ENCODE peak calls at places on chromosome 2, in five cellular contexts. Q is sigmoid colon, L is GM23338, D is transverse colon, W is HepG2. E is an unnamed sample.

GRCh38 chr2:165113414-165113813 is 90.4 kb downstream of the SCN3A start:
- DNase-seq in Q (no peak), L (no peak), D (no peak), W (no peak), E (no peak)

GRCh38 chr2:69811591-69811990 is 17.9 kb upstream of the GMCL1 start:
- DNase-seq in Q (no peak), L (no peak), D (no peak), W (no peak), E (no peak)

GRCh38 chr2:191800874-191801273 is 46.0 kb downstream of the CAVIN2 start:
- DNase-seq in Q (no peak), L (peak), D (no peak), W (no peak), E (no peak)

GRCh38 chr2:68057658-68058396 is 5.0 kb downstream of the C1D start:
- DNase-seq in Q (no peak), L (peak), D (no peak), W (no peak), E (no peak)

GRCh38 chr2:119011162-119011909 is 69.3 kb downstream of the MARCO start:
- DNase-seq in Q (no peak), L (peak), D (peak), W (peak), E (peak)

GRCh38 chr2:128447538-128447885 is 128.8 kb upstream of the HS6ST1 start:
- DNase-seq in Q (no peak), L (no peak), D (no peak), W (no peak), E (no peak)

GRCh38 chr2:213101686-213102460 is 49.5 kb downstream of the IKZF2 start:
- DNase-seq in Q (no peak), L (no peak), D (no peak), W (no peak), E (no peak)

GRCh38 chr2:174970092-174970491 is 35.1 kb downstream of the CHN1 start:
- DNase-seq in Q (no peak), L (no peak), D (no peak), W (no peak), E (no peak)

GRCh38 chr2:186503827-186504606 is 18.0 kb downstream of the ZC3H15 start:
- DNase-seq in Q (no peak), L (peak), D (no peak), W (peak), E (no peak)

GRCh38 chr2:29228276-29228675 is 113.1 kb downstream of the CLIP4 start:
- DNase-seq in Q (no peak), L (no peak), D (no peak), W (no peak), E (no peak)

GRCh38 chr2:240139011-240139441 is 1.4 kb downstream of the OTOS start:
- DNase-seq in Q (no peak), L (no peak), D (no peak), W (no peak), E (no peak)

GRCh38 chr2:111910609-111911277 is 12.3 kb downstream of the MERTK start:
- DNase-seq in Q (no peak), L (no peak), D (peak), W (no peak), E (no peak)

GRCh38 chr2:95285542-95285932 is 11.3 kb downstream of the PROM2 start:
- DNase-seq in Q (no peak), L (no peak), D (no peak), W (no peak), E (no peak)

GRCh38 chr2:241211276-241211675 is 22.8 kb downstream of the ANO7 start:
- DNase-seq in Q (no peak), L (no peak), D (no peak), W (no peak), E (no peak)

GRCh38 chr2:16641509-16641908 is 24.1 kb downstream of the CYRIA start:
- DNase-seq in Q (no peak), L (no peak), D (no peak), W (no peak), E (no peak)

GRCh38 chr2:202171246-202171833 is 67.1 kb downstream of the SUMO1 start:
- DNase-seq in Q (no peak), L (peak), D (no peak), W (no peak), E (no peak)

GRCh38 chr2:145032791-145033190 is 512.9 kb upstream of the ZEB2 start:
- DNase-seq in Q (no peak), L (peak), D (no peak), W (no peak), E (no peak)

GRCh38 chr2:217249086-217249485 is 389.2 kb upstream of the TNP1 start:
- DNase-seq in Q (no peak), L (no peak), D (no peak), W (no peak), E (no peak)

GRCh38 chr2:217249490-217250451 is 389.9 kb upstream of the TNP1 start:
- DNase-seq in Q (peak), L (peak), D (peak), W (no peak), E (no peak)

GRCh38 chr2:217246108-217246507 is 386.2 kb upstream of the TNP1 start:
- DNase-seq in Q (no peak), L (no peak), D (no peak), W (no peak), E (no peak)

GRCh38 chr2:217247511-217247910 is 387.6 kb upstream of the TNP1 start:
- DNase-seq in Q (peak), L (no peak), D (no peak), W (no peak), E (no peak)

DNA sequence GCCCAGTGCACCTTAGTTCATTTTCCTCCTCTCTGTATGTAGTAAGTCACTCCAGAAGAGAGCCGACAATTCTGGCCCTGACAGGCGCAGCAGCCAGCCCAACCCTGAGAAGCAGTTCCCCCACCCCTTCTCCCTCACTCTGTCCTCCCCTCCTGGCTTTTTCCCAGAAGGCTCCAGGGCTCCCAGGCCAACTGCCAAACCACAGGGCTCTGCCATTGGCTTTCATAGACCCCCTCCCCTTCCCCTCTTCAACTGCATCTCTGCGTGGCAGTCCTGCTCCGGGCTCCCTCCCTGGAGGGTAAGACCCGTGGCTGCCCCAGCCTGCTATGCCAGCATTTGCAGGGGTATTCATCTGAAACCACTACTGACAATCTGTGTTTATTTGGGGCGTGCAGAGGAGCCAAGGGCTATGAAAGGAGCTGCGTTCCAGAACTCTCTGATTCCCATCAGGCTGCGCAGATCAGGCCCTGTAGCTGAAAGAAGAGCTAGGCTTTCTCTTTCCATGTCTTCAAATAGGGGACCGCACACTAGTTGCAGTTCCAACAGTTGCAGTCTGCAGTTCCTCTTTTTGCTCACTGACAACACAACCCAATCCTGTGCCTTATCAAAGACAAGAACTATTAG is 388.6 kb upstream of the TNP1 start:
- DNase-seq in Q (peak), L (peak), D (peak), W (no peak), E (no peak)
- TF ChIP-seq POLR2AphosphoS5 in Q (peak), L (no peak), D (peak), W (no peak), E (no peak)

GRCh38 chr2:84545030-84545429 is 28.7 kb downstream of the DNAH6 start:
- DNase-seq in Q (no peak), L (no peak), D (no peak), W (no peak), E (no peak)
- TF ChIP-seq POLR2AphosphoS5 in Q (no peak), L (no peak), D (no peak), W (no peak), E (no peak)

DNA sequence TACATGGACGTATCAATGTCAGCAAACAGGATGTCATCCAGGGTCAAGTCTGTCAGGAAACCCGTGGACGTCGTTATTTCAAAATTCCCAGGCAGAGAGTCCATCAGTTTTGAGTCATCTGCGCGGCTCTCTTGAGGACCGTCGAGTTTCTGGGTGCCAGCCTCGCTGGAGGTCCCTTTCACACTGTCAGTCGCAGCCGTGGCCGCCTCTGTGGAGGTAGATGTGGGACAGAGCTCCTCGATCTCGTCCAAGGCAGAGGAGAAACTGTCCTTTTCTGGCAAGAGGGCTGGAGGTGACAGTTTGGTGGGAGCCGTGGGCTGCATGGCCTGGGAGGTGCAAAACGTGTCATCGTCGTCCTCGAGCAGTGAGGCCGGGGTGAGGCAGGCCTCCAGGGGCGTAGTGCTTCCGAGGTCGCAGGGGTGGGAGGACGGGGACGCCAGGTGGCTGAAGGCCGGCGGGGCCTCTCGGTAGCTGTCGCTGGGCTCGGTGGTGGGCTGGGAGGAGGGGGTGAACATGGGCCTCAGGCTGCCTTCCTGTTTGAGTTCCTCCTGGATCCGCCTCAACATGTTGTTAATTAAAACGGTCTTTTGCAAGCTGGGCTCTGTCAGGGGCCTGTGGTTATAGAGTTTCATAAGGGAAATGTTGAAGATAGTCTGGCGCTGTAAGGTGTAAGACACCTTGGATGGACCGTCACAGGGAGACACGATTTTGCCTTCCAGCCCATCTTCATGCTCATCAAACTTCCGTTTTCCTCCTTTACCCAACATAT is 17.4 kb downstream of the SERTAD2 start:
- DNase-seq in Q (peak), L (no peak), D (no peak), W (no peak), E (no peak)
- TF ChIP-seq POLR2AphosphoS5 in Q (no peak), L (no peak), D (no peak), W (no peak), E (no peak)

DNA sequence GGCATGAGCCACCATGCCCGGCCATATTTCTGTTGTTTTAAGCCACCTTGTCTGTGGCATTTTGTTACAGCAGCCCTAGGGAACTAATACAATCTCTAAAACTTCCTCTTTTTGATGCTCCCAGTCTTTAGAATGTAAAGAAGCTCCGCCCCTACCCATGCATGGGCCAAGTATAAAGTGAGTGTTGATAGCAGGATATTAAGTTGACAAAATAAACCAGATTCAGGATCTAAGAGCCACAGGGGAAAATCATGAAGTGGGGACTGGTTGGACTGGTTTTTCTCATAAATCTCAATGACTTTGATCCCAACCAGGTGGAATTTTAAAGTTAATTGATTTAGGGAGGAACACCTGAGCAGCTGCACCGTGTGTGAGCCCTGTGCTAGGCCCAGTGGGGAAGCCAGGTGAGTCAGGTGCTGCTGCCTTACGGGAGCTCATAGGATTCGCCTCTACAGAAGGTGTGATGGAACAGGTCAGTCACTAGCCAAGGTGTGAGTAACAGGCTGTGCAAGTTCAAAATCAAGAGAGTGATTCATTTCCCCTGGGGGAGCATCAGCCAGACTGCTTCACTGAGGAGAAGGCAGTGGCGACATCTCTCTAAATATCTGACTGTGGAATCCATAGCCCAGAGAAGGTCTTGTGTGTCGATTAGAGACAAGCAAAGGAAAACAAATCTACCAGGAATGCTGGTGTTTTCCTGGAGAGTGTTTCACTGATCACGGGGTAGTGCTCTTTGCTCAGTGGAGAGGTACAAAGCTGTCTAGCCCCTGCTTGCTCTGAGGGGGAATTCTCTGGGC is 63.0 kb upstream of the MSH2 start:
- DNase-seq in Q (no peak), L (no peak), D (peak), W (peak), E (peak)
- TF ChIP-seq POLR2AphosphoS5 in Q (no peak), L (no peak), D (no peak), W (no peak), E (peak)

DNA sequence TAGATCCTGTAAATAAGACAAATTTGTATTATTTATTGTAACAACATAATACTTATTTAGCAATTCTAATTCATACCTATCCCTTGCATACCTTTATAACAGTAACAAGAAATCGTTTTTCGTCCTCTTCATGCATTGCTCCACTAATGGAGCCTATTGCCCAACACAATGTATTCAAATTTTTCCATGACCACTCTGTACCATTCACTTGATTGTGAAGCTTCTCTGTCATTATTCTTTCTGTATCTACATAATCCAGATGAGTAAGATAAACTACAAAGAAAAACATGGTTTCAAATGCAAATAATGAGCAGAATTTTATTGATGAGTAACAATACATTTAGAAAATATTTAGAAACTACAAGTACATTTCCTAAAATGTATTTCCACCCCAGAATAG is 21.6 kb upstream of the USP34 start:
- DNase-seq in Q (no peak), L (no peak), D (no peak), W (no peak), E (no peak)
- TF ChIP-seq POLR2AphosphoS5 in Q (no peak), L (no peak), D (no peak), W (no peak), E (no peak)

DNA sequence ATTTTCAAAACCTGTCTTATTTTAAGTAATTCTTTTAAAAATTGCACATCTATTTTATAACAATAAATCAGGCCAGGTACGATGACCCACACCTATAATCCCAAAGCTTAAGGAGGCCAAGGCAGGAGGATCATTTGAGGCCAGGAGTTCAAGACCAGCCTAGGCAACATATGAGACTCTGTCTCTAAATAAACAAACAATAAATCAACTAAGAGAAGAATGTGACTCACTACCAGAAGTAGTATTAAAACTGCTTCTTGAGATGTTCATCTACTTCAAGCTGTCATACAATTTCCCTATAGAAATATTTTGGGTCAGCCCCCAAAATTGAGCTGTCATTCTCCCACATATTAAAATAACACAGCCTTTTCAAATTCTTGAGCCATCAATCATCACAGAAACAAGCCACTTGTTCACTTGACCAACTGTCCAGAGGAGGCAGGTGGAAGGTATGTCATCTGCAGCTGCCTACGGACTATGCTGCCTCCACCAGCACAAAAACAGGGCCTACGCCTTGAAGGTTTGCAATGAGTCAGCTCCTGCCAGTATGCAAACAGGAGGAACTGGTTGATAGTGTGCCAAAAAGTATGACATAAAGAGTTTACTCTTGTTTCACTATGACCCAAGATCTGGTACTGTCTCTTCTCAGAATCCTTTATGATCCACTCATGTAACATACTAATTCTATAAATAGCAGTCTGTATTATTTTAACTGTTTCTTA is 33.6 kb downstream of the KIDINS220 start:
- DNase-seq in Q (no peak), L (no peak), D (peak), W (peak), E (peak)
- TF ChIP-seq POLR2AphosphoS5 in Q (peak), L (no peak), D (peak), W (no peak), E (peak)